ENCODE peak calls at places on chromosomes 3 and 15, in seven cellular contexts. One of them, this sample, is unnamed.

GRCh38 chr3:196518999-196519737 is 4.0 kb upstream of the SMCO1 start:
- DNase-seq in T47D: peak; percentile 80
- DNase-seq in NCI-H1694: peak; percentile 67
- DNase-seq in endodermal cell: peak; percentile 90
- DNase-seq in fibroblast of gingiva: peak; percentile 62
- DNase-seq in EL: peak; percentile 84
- DNase-seq in omental fat pad: no peak
- DNase-seq in this sample: peak; percentile 58

GRCh38 chr3:178562869-178563232 is 26.6 kb downstream of the KCNMB2 start:
- DNase-seq in omental fat pad: no peak
- DNase-seq in fibroblast of gingiva: no peak
- DNase-seq in EL: peak; percentile 4
- DNase-seq in endodermal cell: no peak
- DNase-seq in NCI-H1694: no peak
- DNase-seq in T47D: no peak
- DNase-seq in this sample: no peak

GRCh38 chr3:60746690-60747416 is 504.4 kb downstream of the FHIT start:
- DNase-seq in fibroblast of gingiva: no peak
- DNase-seq in EL: no peak
- DNase-seq in NCI-H1694: no peak
- DNase-seq in endodermal cell: no peak
- DNase-seq in T47D: no peak
- DNase-seq in omental fat pad: no peak
- DNase-seq in this sample: no peak

GRCh38 chr3:23246651-23247050 is 43.5 kb downstream of the UBE2E2 start:
- DNase-seq in omental fat pad: no peak
- DNase-seq in endodermal cell: no peak
- DNase-seq in T47D: no peak
- DNase-seq in fibroblast of gingiva: no peak
- DNase-seq in EL: no peak
- DNase-seq in NCI-H1694: no peak
- DNase-seq in this sample: no peak

GRCh38 chr3:377158-377561 is 180.6 kb downstream of the CHL1 start:
- DNase-seq in endodermal cell: peak; percentile 53
- DNase-seq in T47D: no peak
- DNase-seq in EL: no peak
- DNase-seq in omental fat pad: no peak
- DNase-seq in NCI-H1694: peak; percentile 0
- DNase-seq in fibroblast of gingiva: peak; percentile 41
- DNase-seq in this sample: no peak

GRCh38 chr3:56291244-56291680 is 177.0 kb downstream of the ERC2 start:
- DNase-seq in T47D: no peak
- DNase-seq in NCI-H1694: no peak
- DNase-seq in fibroblast of gingiva: peak; percentile 26
- DNase-seq in EL: no peak
- DNase-seq in endodermal cell: no peak
- DNase-seq in omental fat pad: no peak
- DNase-seq in this sample: no peak

GRCh38 chr15:64010719-64011118 is 35.6 kb downstream of the DAPK2 start:
- DNase-seq in endodermal cell: peak; percentile 66
- DNase-seq in NCI-H1694: no peak
- DNase-seq in omental fat pad: no peak
- DNase-seq in fibroblast of gingiva: peak; percentile 80
- DNase-seq in T47D: no peak
- DNase-seq in EL: peak; percentile 86
- DNase-seq in this sample: no peak

GRCh38 chr3:133910422-133910821 is 14.7 kb upstream of the RAB6B start:
- DNase-seq in NCI-H1694: no peak
- DNase-seq in omental fat pad: no peak
- DNase-seq in endodermal cell: peak; percentile 43
- DNase-seq in fibroblast of gingiva: no peak
- DNase-seq in EL: no peak
- DNase-seq in T47D: no peak
- DNase-seq in this sample: no peak

GRCh38 chr3:64878372-64878771 is 190.6 kb upstream of the ADAMTS9 start:
- DNase-seq in NCI-H1694: no peak
- DNase-seq in endodermal cell: no peak
- DNase-seq in EL: no peak
- DNase-seq in omental fat pad: no peak
- DNase-seq in T47D: no peak
- DNase-seq in fibroblast of gingiva: no peak
- DNase-seq in this sample: no peak

GRCh38 chr3:197002701-197003454 is 26.7 kb downstream of the MELTF start:
- DNase-seq in EL: peak; percentile 77
- DNase-seq in omental fat pad: peak; percentile 59
- DNase-seq in endodermal cell: peak; percentile 87
- DNase-seq in T47D: peak; percentile 100
- DNase-seq in NCI-H1694: no peak
- DNase-seq in fibroblast of gingiva: peak; percentile 63
- DNase-seq in this sample: no peak

GRCh38 chr3:88141458-88142083 is 8.2 kb upstream of the C3orf38 start:
- DNase-seq in endodermal cell: no peak
- DNase-seq in NCI-H1694: no peak
- DNase-seq in T47D: no peak
- DNase-seq in omental fat pad: no peak
- DNase-seq in fibroblast of gingiva: peak; percentile 66
- DNase-seq in EL: peak; percentile 89
- DNase-seq in this sample: no peak

GRCh38 chr3:187264051-187264450 is 27.5 kb downstream of the MASP1 start:
- DNase-seq in omental fat pad: no peak
- DNase-seq in EL: peak; percentile 89
- DNase-seq in T47D: no peak
- DNase-seq in NCI-H1694: no peak
- DNase-seq in endodermal cell: no peak
- DNase-seq in fibroblast of gingiva: peak; percentile 90
- DNase-seq in this sample: no peak

GRCh38 chr3:126959921-126960603 is 22.9 kb upstream of the PLXNA1 start:
- DNase-seq in fibroblast of gingiva: peak; percentile 64
- DNase-seq in EL: peak; percentile 67
- DNase-seq in NCI-H1694: peak; percentile 33
- DNase-seq in T47D: peak; percentile 69
- DNase-seq in endodermal cell: peak; percentile 68
- DNase-seq in omental fat pad: no peak
- DNase-seq in this sample: peak; percentile 82

GRCh38 chr15:68774521-68775293 is 46.0 kb downstream of the ANP32A start:
- DNase-seq in fibroblast of gingiva: no peak
- DNase-seq in NCI-H1694: no peak
- DNase-seq in EL: no peak
- DNase-seq in endodermal cell: no peak
- DNase-seq in T47D: no peak
- DNase-seq in omental fat pad: no peak
- DNase-seq in this sample: no peak

GRCh38 chr3:30864158-30864557 is 30.3 kb downstream of the GADL1 start:
- DNase-seq in T47D: no peak
- DNase-seq in endodermal cell: no peak
- DNase-seq in fibroblast of gingiva: no peak
- DNase-seq in NCI-H1694: no peak
- DNase-seq in EL: no peak
- DNase-seq in omental fat pad: no peak
- DNase-seq in this sample: no peak

GRCh38 chr15:90291679-90292356 is 26.3 kb downstream of the NGRN start:
- DNase-seq in EL: peak; percentile 24
- DNase-seq in T47D: peak; percentile 29
- DNase-seq in endodermal cell: peak; percentile 50
- DNase-seq in NCI-H1694: no peak
- DNase-seq in omental fat pad: no peak
- DNase-seq in fibroblast of gingiva: no peak
- DNase-seq in this sample: no peak

GRCh38 chr15:58966698-58967097 is 20.8 kb upstream of the RNF111 start:
- DNase-seq in endodermal cell: no peak
- DNase-seq in NCI-H1694: no peak
- DNase-seq in T47D: no peak
- DNase-seq in fibroblast of gingiva: no peak
- DNase-seq in omental fat pad: no peak
- DNase-seq in EL: peak; percentile 59
- DNase-seq in this sample: no peak